ENCODE peak calls at places on chromosomes 7 and 10, in ten cellular contexts. M is endothelial cell of umbilical vein, X is neuronal stem cell, Y is lung, R is Peyer's patch, K is breast epithelium, F is upper lobe of right lung, H is prostate gland, U is cardiac muscle cell, B is dorsolateral prefrontal cortex. E is an unnamed sample.

GRCh38 chr7:57867884-57868701 is 418.1 kb downstream of the ZNF716 start:
- DNase-seq in H (no peak), X (no peak), M (peak; percentile 1), R (peak; percentile 30), U (no peak), F (no peak), K (no peak), Y (no peak), B (no peak), E (peak; percentile 39)

GRCh38 chr10:96222441-96222840 is 48.9 kb downstream of the BLNK start:
- DNase-seq in M (no peak), F (no peak), B (no peak), Y (no peak), R (no peak), X (no peak), K (no peak), H (no peak), U (no peak), E (no peak)

GRCh38 chr7:111820117-111820516 is 257.8 kb upstream of the IMMP2L start:
- DNase-seq in M (no peak), F (no peak), X (no peak), U (no peak), R (no peak), Y (no peak), K (no peak), B (peak; percentile 39), H (no peak), E (no peak)

GRCh38 chr10:89476676-89477075 is 58.7 kb downstream of the SLC16A12 start:
- DNase-seq in X (no peak), B (no peak), R (no peak), K (peak; percentile 67), M (no peak), Y (peak; percentile 55), U (peak; percentile 73), H (no peak), F (peak; percentile 74), E (no peak)

GRCh38 chr7:33062023-33062781 is at the start of gene NT5C3A:
- DNase-seq in B (peak; percentile 33), F (no peak), U (peak; percentile 58), K (no peak), M (peak; percentile 48), X (peak; percentile 50), H (peak; percentile 20), R (no peak), Y (peak; percentile 35), E (no peak)

GRCh38 chr7:78311176-78311575 is 512.6 kb downstream of the PHTF2 start:
- DNase-seq in X (no peak), H (no peak), U (no peak), F (no peak), Y (no peak), R (no peak), M (no peak), B (no peak), K (no peak), E (no peak)

GRCh38 chr7:112132123-112132694 is 74.0 kb downstream of the DOCK4 start:
- DNase-seq in B (no peak), H (no peak), X (no peak), K (no peak), Y (no peak), M (peak; percentile 95), F (no peak), R (no peak), U (no peak), E (no peak)

GRCh38 chr10:33320288-33320687 is 14.2 kb downstream of the NRP1 start:
- DNase-seq in H (no peak), R (no peak), K (no peak), F (no peak), U (no peak), B (no peak), Y (no peak), X (no peak), M (no peak), E (no peak)

DNA sequence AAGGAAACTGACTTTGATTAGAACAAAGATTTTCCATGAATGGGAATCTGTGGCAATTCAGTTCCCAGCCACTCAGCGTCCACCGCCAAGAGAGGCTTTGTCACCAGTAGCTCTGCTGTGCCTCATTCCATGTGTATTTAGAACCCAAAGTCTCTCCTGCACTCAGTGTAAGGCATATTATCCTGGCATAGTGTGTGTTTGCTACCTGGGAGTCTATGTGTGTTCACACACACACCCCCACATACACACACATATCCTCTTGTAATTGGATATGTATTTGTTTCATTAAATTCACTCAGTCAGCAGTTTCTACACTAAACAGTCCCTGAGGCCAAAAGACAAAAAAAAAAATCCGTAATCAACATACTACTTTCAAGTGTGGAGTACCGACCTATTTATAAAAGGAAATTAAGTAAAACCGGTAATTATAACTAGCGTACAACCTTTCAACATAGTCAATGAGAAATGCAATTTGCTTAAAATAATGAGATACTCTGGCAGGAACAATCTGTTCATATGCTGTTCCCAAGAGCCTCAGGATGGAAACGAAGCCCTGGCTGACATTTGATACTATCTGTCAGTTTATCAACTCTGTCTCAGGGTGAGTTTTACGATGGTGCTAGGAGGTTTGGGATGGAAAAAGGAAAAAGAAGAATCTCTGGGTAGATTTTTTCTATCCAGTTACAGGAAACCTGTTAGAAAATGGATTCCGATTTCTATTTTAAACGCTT is 425.8 kb upstream of the CELF2 start:
- DNase-seq in X (no peak), U (no peak), R (no peak), K (no peak), Y (no peak), H (no peak), B (peak; percentile 49), F (no peak), M (no peak), E (no peak)
- H3K4me3 ChIP-seq in X (no peak overlapping the region), U (no peak overlapping the region), R (no peak overlapping the region), K (no peak overlapping the region), Y (no peak overlapping the region), H (no peak overlapping the region), B (no peak overlapping the region), F (no peak overlapping the region), M (no peak overlapping the region), E (no peak overlapping the region)

GRCh38 chr7:65373608-65374351 is at the start of gene ZNF92:
- DNase-seq in F (peak; percentile 97), H (peak; percentile 97), M (peak; percentile 99), X (peak; percentile 99), K (peak; percentile 96), R (peak; percentile 98), B (peak; percentile 99), Y (peak; percentile 98), U (peak; percentile 97), E (peak; percentile 96)

GRCh38 chr7:65369843-65370242 is 3.8 kb upstream of the ZNF92 start:
- DNase-seq in R (no peak), U (no peak), K (no peak), H (no peak), F (no peak), M (no peak), Y (no peak), B (no peak), X (no peak), E (no peak)

GRCh38 chr7:65371468-65371867 is 2.2 kb upstream of the ZNF92 start:
- DNase-seq in R (no peak), H (peak; percentile 49), M (no peak), U (no peak), X (no peak), B (no peak), Y (no peak), F (no peak), K (no peak), E (no peak)
- H3K27ac ChIP-seq in R (no peak overlapping the region), H (no peak overlapping the region), M (no peak overlapping the region), U (no peak overlapping the region), X (no peak overlapping the region), B (peak overlapping the region; percentile 63), Y (no peak overlapping the region), F (no peak overlapping the region), K (no peak overlapping the region), E (no peak overlapping the region)

DNA sequence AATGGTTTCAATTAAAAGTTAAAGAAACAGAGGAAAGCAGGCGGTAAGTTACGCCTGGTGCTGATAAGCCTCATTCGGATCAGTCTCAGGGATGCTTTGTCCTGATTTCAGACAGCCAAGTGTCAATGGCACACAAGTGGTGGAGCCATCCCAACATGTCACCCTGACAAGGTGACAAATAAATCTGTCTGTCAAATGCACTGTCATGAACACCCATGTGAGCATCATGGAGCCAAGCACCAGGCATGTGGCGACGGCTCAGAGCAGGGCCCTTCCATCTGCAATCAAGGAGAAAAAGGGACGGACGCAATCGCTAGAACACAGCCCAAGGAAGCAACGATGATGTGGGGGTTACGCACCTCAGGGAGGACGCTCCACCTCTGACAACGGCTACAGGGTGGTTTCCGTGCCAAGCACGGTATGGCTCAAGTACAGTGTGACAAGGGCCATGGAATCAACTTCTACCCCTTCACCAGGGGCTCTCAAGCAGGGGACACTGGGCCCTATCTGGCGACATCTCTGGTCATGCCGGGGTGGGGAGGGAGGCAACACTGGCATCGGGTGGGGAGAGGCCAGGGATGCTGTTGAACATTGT is 66.2 kb downstream of the CTBP2 start:
- DNase-seq in R (no peak), H (no peak), B (no peak), F (peak; percentile 43), X (no peak), U (no peak), M (no peak), Y (no peak), K (no peak), E (no peak)
- H3K4me3 ChIP-seq in R (no peak overlapping the region), H (no peak overlapping the region), B (no peak overlapping the region), F (no peak overlapping the region), X (no peak overlapping the region), U (no peak overlapping the region), M (no peak overlapping the region), Y (no peak overlapping the region), K (no peak overlapping the region), E (no peak overlapping the region)

GRCh38 chr10:12605580-12606405 is 256.4 kb downstream of the CAMK1D start:
- DNase-seq in U (no peak), F (peak; percentile 86), M (no peak), H (peak; percentile 96), Y (peak; percentile 85), K (peak; percentile 80), R (peak; percentile 78), B (peak; percentile 54), X (no peak), E (no peak)
- H3K27ac ChIP-seq in U (no peak overlapping the region), F (peak overlapping the region; percentile 24), M (no peak overlapping the region), H (peak overlapping the region; percentile 62), Y (peak overlapping the region; percentile 29), K (peak overlapping the region; percentile 80), R (peak overlapping the region; percentile 73), B (peak overlapping the region; percentile 45), X (no peak overlapping the region), E (no peak overlapping the region)

GRCh38 chr10:598415-599170 is 90.9 kb downstream of the DIP2C start:
- DNase-seq in X (no peak), R (no peak), U (no peak), Y (no peak), F (peak; percentile 57), K (no peak), H (no peak), M (no peak), B (no peak), E (no peak)
- H3K4me3 ChIP-seq in X (no peak overlapping the region), R (no peak overlapping the region), U (no peak overlapping the region), Y (no peak overlapping the region), F (no peak overlapping the region), K (no peak overlapping the region), H (no peak overlapping the region), M (no peak overlapping the region), B (no peak overlapping the region), E (no peak overlapping the region)